ENCODE peak calls at places on chromosomes 16 and 17, in nine cellular contexts. One of them, this sample, is unnamed.

GRCh38 chr16:14362774-14363371 is 267.2 kb downstream of the PARN start:
- DNase-seq in NCI-H1092: no peak
- DNase-seq in left ventricle myocardium inferior: no peak
- DNase-seq in stimulated activated CD4-positive, alpha-beta T cell treated with anti-CD3 and anti-CD28 coated beads, Interleukin-12 subunit alpha, Interleukin-12 subunit beta, amount 100 ng/mL, for 48 hours: no peak
- DNase-seq in H54: no peak
- DNase-seq in heart right ventricle: no peak
- DNase-seq in pulmonary artery endothelial cell: no peak
- DNase-seq in GM23248: peak; percentile 83
- DNase-seq in fibroblast of mammary gland: peak; percentile 80
- DNase-seq in this sample: no peak

GRCh38 chr17:44995602-44996001 is 27.5 kb upstream of the C1QL1 start:
- DNase-seq in NCI-H1092: no peak
- DNase-seq in left ventricle myocardium inferior: peak; percentile 52
- DNase-seq in stimulated activated CD4-positive, alpha-beta T cell treated with anti-CD3 and anti-CD28 coated beads, Interleukin-12 subunit alpha, Interleukin-12 subunit beta, amount 100 ng/mL, for 48 hours: no peak
- DNase-seq in H54: no peak
- DNase-seq in heart right ventricle: peak; percentile 45
- DNase-seq in pulmonary artery endothelial cell: no peak
- DNase-seq in GM23248: no peak
- DNase-seq in fibroblast of mammary gland: no peak
- DNase-seq in this sample: peak; percentile 62

GRCh38 chr17:58315750-58316149 is 12.8 kb downstream of the TSPOAP1 start:
- DNase-seq in NCI-H1092: no peak
- DNase-seq in left ventricle myocardium inferior: no peak
- DNase-seq in stimulated activated CD4-positive, alpha-beta T cell treated with anti-CD3 and anti-CD28 coated beads, Interleukin-12 subunit alpha, Interleukin-12 subunit beta, amount 100 ng/mL, for 48 hours: no peak
- DNase-seq in H54: no peak
- DNase-seq in heart right ventricle: no peak
- DNase-seq in pulmonary artery endothelial cell: no peak
- DNase-seq in GM23248: no peak
- DNase-seq in fibroblast of mammary gland: no peak
- DNase-seq in this sample: no peak

GRCh38 chr16:70614208-70614951 is 32.0 kb upstream of the IL34 start:
- DNase-seq in NCI-H1092: no peak
- DNase-seq in left ventricle myocardium inferior: no peak
- DNase-seq in stimulated activated CD4-positive, alpha-beta T cell treated with anti-CD3 and anti-CD28 coated beads, Interleukin-12 subunit alpha, Interleukin-12 subunit beta, amount 100 ng/mL, for 48 hours: no peak
- DNase-seq in H54: no peak
- DNase-seq in heart right ventricle: no peak
- DNase-seq in pulmonary artery endothelial cell: no peak
- DNase-seq in GM23248: no peak
- DNase-seq in fibroblast of mammary gland: no peak
- DNase-seq in this sample: no peak

GRCh38 chr16:65122974-65123845 is 1.3 kb upstream of the CDH11 start:
- DNase-seq in NCI-H1092: no peak
- DNase-seq in left ventricle myocardium inferior: peak; percentile 64
- DNase-seq in stimulated activated CD4-positive, alpha-beta T cell treated with anti-CD3 and anti-CD28 coated beads, Interleukin-12 subunit alpha, Interleukin-12 subunit beta, amount 100 ng/mL, for 48 hours: no peak
- DNase-seq in H54: no peak
- DNase-seq in heart right ventricle: peak; percentile 70
- DNase-seq in pulmonary artery endothelial cell: no peak
- DNase-seq in GM23248: peak; percentile 78
- DNase-seq in fibroblast of mammary gland: peak; percentile 61
- DNase-seq in this sample: peak; percentile 25

GRCh38 chr16:22380529-22380928 is 6.1 kb upstream of the CDR2 start:
- DNase-seq in NCI-H1092: no peak
- DNase-seq in left ventricle myocardium inferior: no peak
- DNase-seq in stimulated activated CD4-positive, alpha-beta T cell treated with anti-CD3 and anti-CD28 coated beads, Interleukin-12 subunit alpha, Interleukin-12 subunit beta, amount 100 ng/mL, for 48 hours: no peak
- DNase-seq in H54: no peak
- DNase-seq in heart right ventricle: no peak
- DNase-seq in pulmonary artery endothelial cell: no peak
- DNase-seq in GM23248: peak; percentile 37
- DNase-seq in fibroblast of mammary gland: no peak
- DNase-seq in this sample: no peak

GRCh38 chr17:66165537-66166123 is 26.3 kb downstream of the CEP112 start:
- DNase-seq in NCI-H1092: peak; percentile 33
- DNase-seq in left ventricle myocardium inferior: no peak
- DNase-seq in stimulated activated CD4-positive, alpha-beta T cell treated with anti-CD3 and anti-CD28 coated beads, Interleukin-12 subunit alpha, Interleukin-12 subunit beta, amount 100 ng/mL, for 48 hours: no peak
- DNase-seq in H54: peak; percentile 61
- DNase-seq in heart right ventricle: no peak
- DNase-seq in pulmonary artery endothelial cell: peak; percentile 4
- DNase-seq in GM23248: peak; percentile 66
- DNase-seq in fibroblast of mammary gland: peak; percentile 76
- DNase-seq in this sample: no peak

GRCh38 chr16:84836234-84836647 is 16.5 kb downstream of the CRISPLD2 start:
- DNase-seq in NCI-H1092: no peak
- DNase-seq in left ventricle myocardium inferior: peak; percentile 73
- DNase-seq in stimulated activated CD4-positive, alpha-beta T cell treated with anti-CD3 and anti-CD28 coated beads, Interleukin-12 subunit alpha, Interleukin-12 subunit beta, amount 100 ng/mL, for 48 hours: no peak
- DNase-seq in H54: peak; percentile 88
- DNase-seq in heart right ventricle: peak; percentile 77
- DNase-seq in pulmonary artery endothelial cell: no peak
- DNase-seq in GM23248: peak; percentile 100
- DNase-seq in fibroblast of mammary gland: peak; percentile 100
- DNase-seq in this sample: no peak

GRCh38 chr16:77437859-77438258 is 3.0 kb upstream of the ADAMTS18 start:
- DNase-seq in NCI-H1092: no peak
- DNase-seq in left ventricle myocardium inferior: no peak
- DNase-seq in stimulated activated CD4-positive, alpha-beta T cell treated with anti-CD3 and anti-CD28 coated beads, Interleukin-12 subunit alpha, Interleukin-12 subunit beta, amount 100 ng/mL, for 48 hours: no peak
- DNase-seq in H54: no peak
- DNase-seq in heart right ventricle: no peak
- DNase-seq in pulmonary artery endothelial cell: peak; percentile 29
- DNase-seq in GM23248: peak; percentile 26
- DNase-seq in fibroblast of mammary gland: peak; percentile 25
- DNase-seq in this sample: peak; percentile 9

GRCh38 chr17:73188011-73188410 is 4.8 kb upstream of the COG1 start:
- DNase-seq in NCI-H1092: no peak
- DNase-seq in left ventricle myocardium inferior: no peak
- DNase-seq in stimulated activated CD4-positive, alpha-beta T cell treated with anti-CD3 and anti-CD28 coated beads, Interleukin-12 subunit alpha, Interleukin-12 subunit beta, amount 100 ng/mL, for 48 hours: no peak
- DNase-seq in H54: no peak
- DNase-seq in heart right ventricle: no peak
- DNase-seq in pulmonary artery endothelial cell: no peak
- DNase-seq in GM23248: no peak
- DNase-seq in fibroblast of mammary gland: peak; percentile 34
- DNase-seq in this sample: no peak

GRCh38 chr17:78645421-78646295 is 68.5 kb upstream of the DNAH17 start:
- DNase-seq in NCI-H1092: no peak
- DNase-seq in left ventricle myocardium inferior: peak; percentile 81
- DNase-seq in stimulated activated CD4-positive, alpha-beta T cell treated with anti-CD3 and anti-CD28 coated beads, Interleukin-12 subunit alpha, Interleukin-12 subunit beta, amount 100 ng/mL, for 48 hours: peak; percentile 37
- DNase-seq in H54: no peak
- DNase-seq in heart right ventricle: peak; percentile 77
- DNase-seq in pulmonary artery endothelial cell: no peak
- DNase-seq in GM23248: peak; percentile 9
- DNase-seq in fibroblast of mammary gland: peak; percentile 75
- DNase-seq in this sample: no peak

GRCh38 chr17:38341035-38341721 is 2.6 kb downstream of the GPR179 start:
- DNase-seq in NCI-H1092: peak; percentile 77
- DNase-seq in left ventricle myocardium inferior: peak; percentile 71
- DNase-seq in stimulated activated CD4-positive, alpha-beta T cell treated with anti-CD3 and anti-CD28 coated beads, Interleukin-12 subunit alpha, Interleukin-12 subunit beta, amount 100 ng/mL, for 48 hours: no peak
- DNase-seq in H54: peak; percentile 42
- DNase-seq in heart right ventricle: peak; percentile 72
- DNase-seq in pulmonary artery endothelial cell: no peak
- DNase-seq in GM23248: peak; percentile 36
- DNase-seq in fibroblast of mammary gland: no peak
- DNase-seq in this sample: no peak

GRCh38 chr17:39225974-39226683 is 384 bp upstream of the STAC2 start:
- DNase-seq in NCI-H1092: peak; percentile 37
- DNase-seq in left ventricle myocardium inferior: peak; percentile 74
- DNase-seq in stimulated activated CD4-positive, alpha-beta T cell treated with anti-CD3 and anti-CD28 coated beads, Interleukin-12 subunit alpha, Interleukin-12 subunit beta, amount 100 ng/mL, for 48 hours: no peak
- DNase-seq in H54: no peak
- DNase-seq in heart right ventricle: peak; percentile 77
- DNase-seq in pulmonary artery endothelial cell: no peak
- DNase-seq in GM23248: peak; percentile 57
- DNase-seq in fibroblast of mammary gland: peak; percentile 51
- DNase-seq in this sample: peak; percentile 95

GRCh38 chr17:77836557-77837041 is 121.9 kb upstream of the TNRC6C start:
- DNase-seq in NCI-H1092: no peak
- DNase-seq in left ventricle myocardium inferior: no peak
- DNase-seq in stimulated activated CD4-positive, alpha-beta T cell treated with anti-CD3 and anti-CD28 coated beads, Interleukin-12 subunit alpha, Interleukin-12 subunit beta, amount 100 ng/mL, for 48 hours: peak; percentile 31
- DNase-seq in H54: no peak
- DNase-seq in heart right ventricle: no peak
- DNase-seq in pulmonary artery endothelial cell: no peak
- DNase-seq in GM23248: peak; percentile 66
- DNase-seq in fibroblast of mammary gland: peak; percentile 83
- DNase-seq in this sample: no peak

GRCh38 chr17:82338858-82339633 is 5.5 kb upstream of the SECTM1 start:
- DNase-seq in NCI-H1092: no peak
- DNase-seq in left ventricle myocardium inferior: no peak
- DNase-seq in stimulated activated CD4-positive, alpha-beta T cell treated with anti-CD3 and anti-CD28 coated beads, Interleukin-12 subunit alpha, Interleukin-12 subunit beta, amount 100 ng/mL, for 48 hours: no peak
- DNase-seq in H54: peak; percentile 94
- DNase-seq in heart right ventricle: no peak
- DNase-seq in pulmonary artery endothelial cell: no peak
- DNase-seq in GM23248: peak; percentile 86
- DNase-seq in fibroblast of mammary gland: peak; percentile 75
- DNase-seq in this sample: no peak

GRCh38 chr16:11596572-11597226 is 10.0 kb upstream of the LITAF start:
- DNase-seq in NCI-H1092: no peak
- DNase-seq in left ventricle myocardium inferior: no peak
- DNase-seq in stimulated activated CD4-positive, alpha-beta T cell treated with anti-CD3 and anti-CD28 coated beads, Interleukin-12 subunit alpha, Interleukin-12 subunit beta, amount 100 ng/mL, for 48 hours: no peak
- DNase-seq in H54: no peak
- DNase-seq in heart right ventricle: no peak
- DNase-seq in pulmonary artery endothelial cell: no peak
- DNase-seq in GM23248: no peak
- DNase-seq in fibroblast of mammary gland: no peak
- DNase-seq in this sample: no peak

GRCh38 chr17:32917081-32917480 is 10.9 kb upstream of the TMEM98 start:
- DNase-seq in NCI-H1092: no peak
- DNase-seq in left ventricle myocardium inferior: no peak
- DNase-seq in stimulated activated CD4-positive, alpha-beta T cell treated with anti-CD3 and anti-CD28 coated beads, Interleukin-12 subunit alpha, Interleukin-12 subunit beta, amount 100 ng/mL, for 48 hours: no peak
- DNase-seq in H54: no peak
- DNase-seq in heart right ventricle: no peak
- DNase-seq in pulmonary artery endothelial cell: no peak
- DNase-seq in GM23248: peak; percentile 13
- DNase-seq in fibroblast of mammary gland: peak; percentile 9
- DNase-seq in this sample: no peak

GRCh38 chr17:12665263-12666210 is at the start of gene MYOCD:
- DNase-seq in NCI-H1092: no peak
- DNase-seq in left ventricle myocardium inferior: peak; percentile 46
- DNase-seq in stimulated activated CD4-positive, alpha-beta T cell treated with anti-CD3 and anti-CD28 coated beads, Interleukin-12 subunit alpha, Interleukin-12 subunit beta, amount 100 ng/mL, for 48 hours: no peak
- DNase-seq in H54: no peak
- DNase-seq in heart right ventricle: peak; percentile 66
- DNase-seq in pulmonary artery endothelial cell: no peak
- DNase-seq in GM23248: peak; percentile 37
- DNase-seq in fibroblast of mammary gland: no peak
- DNase-seq in this sample: peak; percentile 33

GRCh38 chr17:78558181-78558850 is 18.9 kb downstream of the DNAH17 start:
- DNase-seq in NCI-H1092: no peak
- DNase-seq in left ventricle myocardium inferior: no peak
- DNase-seq in stimulated activated CD4-positive, alpha-beta T cell treated with anti-CD3 and anti-CD28 coated beads, Interleukin-12 subunit alpha, Interleukin-12 subunit beta, amount 100 ng/mL, for 48 hours: no peak
- DNase-seq in H54: peak; percentile 39
- DNase-seq in heart right ventricle: no peak
- DNase-seq in pulmonary artery endothelial cell: no peak
- DNase-seq in GM23248: peak; percentile 61
- DNase-seq in fibroblast of mammary gland: peak; percentile 47
- DNase-seq in this sample: no peak

GRCh38 chr16:765488-765865 is 4.9 kb downstream of the MSLN start:
- DNase-seq in NCI-H1092: no peak
- DNase-seq in left ventricle myocardium inferior: no peak
- DNase-seq in stimulated activated CD4-positive, alpha-beta T cell treated with anti-CD3 and anti-CD28 coated beads, Interleukin-12 subunit alpha, Interleukin-12 subunit beta, amount 100 ng/mL, for 48 hours: no peak
- DNase-seq in H54: no peak
- DNase-seq in heart right ventricle: no peak
- DNase-seq in pulmonary artery endothelial cell: no peak
- DNase-seq in GM23248: no peak
- DNase-seq in fibroblast of mammary gland: no peak
- DNase-seq in this sample: no peak

GRCh38 chr16:55035037-55035436 is 104.4 kb downstream of the IRX5 start:
- DNase-seq in NCI-H1092: no peak
- DNase-seq in left ventricle myocardium inferior: no peak
- DNase-seq in stimulated activated CD4-positive, alpha-beta T cell treated with anti-CD3 and anti-CD28 coated beads, Interleukin-12 subunit alpha, Interleukin-12 subunit beta, amount 100 ng/mL, for 48 hours: peak; percentile 3
- DNase-seq in H54: peak; percentile 16
- DNase-seq in heart right ventricle: peak; percentile 37
- DNase-seq in pulmonary artery endothelial cell: no peak
- DNase-seq in GM23248: peak; percentile 33
- DNase-seq in fibroblast of mammary gland: peak; percentile 5
- DNase-seq in this sample: peak; percentile 55

GRCh38 chr17:17853811-17854527 is 17.2 kb upstream of the SREBF1 start:
- DNase-seq in NCI-H1092: no peak
- DNase-seq in left ventricle myocardium inferior: no peak
- DNase-seq in stimulated activated CD4-positive, alpha-beta T cell treated with anti-CD3 and anti-CD28 coated beads, Interleukin-12 subunit alpha, Interleukin-12 subunit beta, amount 100 ng/mL, for 48 hours: no peak
- DNase-seq in H54: no peak
- DNase-seq in heart right ventricle: no peak
- DNase-seq in pulmonary artery endothelial cell: no peak
- DNase-seq in GM23248: peak; percentile 40
- DNase-seq in fibroblast of mammary gland: no peak
- DNase-seq in this sample: no peak

GRCh38 chr16:55622302-55622701 is 33.5 kb upstream of the SLC6A2 start:
- DNase-seq in NCI-H1092: no peak
- DNase-seq in left ventricle myocardium inferior: no peak
- DNase-seq in stimulated activated CD4-positive, alpha-beta T cell treated with anti-CD3 and anti-CD28 coated beads, Interleukin-12 subunit alpha, Interleukin-12 subunit beta, amount 100 ng/mL, for 48 hours: no peak
- DNase-seq in H54: no peak
- DNase-seq in heart right ventricle: no peak
- DNase-seq in pulmonary artery endothelial cell: no peak
- DNase-seq in GM23248: no peak
- DNase-seq in fibroblast of mammary gland: no peak
- DNase-seq in this sample: no peak

GRCh38 chr16:27429330-27429871 is 27.4 kb downstream of the IL21R start:
- DNase-seq in NCI-H1092: no peak
- DNase-seq in left ventricle myocardium inferior: no peak
- DNase-seq in stimulated activated CD4-positive, alpha-beta T cell treated with anti-CD3 and anti-CD28 coated beads, Interleukin-12 subunit alpha, Interleukin-12 subunit beta, amount 100 ng/mL, for 48 hours: no peak
- DNase-seq in H54: no peak
- DNase-seq in heart right ventricle: no peak
- DNase-seq in pulmonary artery endothelial cell: no peak
- DNase-seq in GM23248: no peak
- DNase-seq in fibroblast of mammary gland: no peak
- DNase-seq in this sample: no peak

GRCh38 chr17:41864498-41864836 is 756 bp downstream of the KLHL11 start:
- DNase-seq in NCI-H1092: no peak
- DNase-seq in left ventricle myocardium inferior: no peak
- DNase-seq in stimulated activated CD4-positive, alpha-beta T cell treated with anti-CD3 and anti-CD28 coated beads, Interleukin-12 subunit alpha, Interleukin-12 subunit beta, amount 100 ng/mL, for 48 hours: no peak
- DNase-seq in H54: no peak
- DNase-seq in heart right ventricle: no peak
- DNase-seq in pulmonary artery endothelial cell: no peak
- DNase-seq in GM23248: no peak
- DNase-seq in fibroblast of mammary gland: no peak
- DNase-seq in this sample: no peak

GRCh38 chr17:57489321-57489720 is 233.0 kb downstream of the MSI2 start:
- DNase-seq in NCI-H1092: no peak
- DNase-seq in left ventricle myocardium inferior: no peak
- DNase-seq in stimulated activated CD4-positive, alpha-beta T cell treated with anti-CD3 and anti-CD28 coated beads, Interleukin-12 subunit alpha, Interleukin-12 subunit beta, amount 100 ng/mL, for 48 hours: no peak
- DNase-seq in H54: no peak
- DNase-seq in heart right ventricle: no peak
- DNase-seq in pulmonary artery endothelial cell: no peak
- DNase-seq in GM23248: no peak
- DNase-seq in fibroblast of mammary gland: no peak
- DNase-seq in this sample: no peak